ENCODE peak calls at places on chromosomes 1 and 21, in five cellular contexts. A is AG04450, D is BJ, M is adrenal gland, Y is AG09309. X is an unnamed sample.
A peak's percentile ranks its signal among the peaks of the same experiment; 100 is the strongest.

GRCh38 chr1:217393901-217394300 is 237.0 kb downstream of the GPATCH2 start:
- DNase-seq in A (no peak), D (no peak), M (no peak), Y (no peak), X (no peak)

GRCh38 chr1:56508523-56508983 is 70.8 kb downstream of the PLPP3 start:
- DNase-seq in A (no peak), D (no peak), M (peak; percentile 84), Y (peak; percentile 13), X (no peak)

GRCh38 chr1:52403566-52404115 is 582 bp downstream of the ORC1 start:
- DNase-seq in A (peak; percentile 33), D (no peak), M (peak; percentile 59), Y (peak; percentile 39), X (peak; percentile 33)

GRCh38 chr1:162087118-162087517 is 17.6 kb downstream of the NOS1AP start:
- DNase-seq in A (no peak), D (no peak), M (no peak), Y (no peak), X (no peak)

GRCh38 chr1:55071477-55071876 is 32.1 kb downstream of the PCSK9 start:
- DNase-seq in A (peak; percentile 27), D (no peak), M (no peak), Y (no peak), X (peak; percentile 39)

GRCh38 chr21:45304945-45305344 is 17.2 kb upstream of the POFUT2 start:
- DNase-seq in A (no peak), D (no peak), M (no peak), Y (no peak), X (no peak)

GRCh38 chr1:184626076-184627011 is 128.3 kb downstream of the EDEM3 start:
- DNase-seq in A (no peak), D (no peak), M (peak; percentile 81), Y (no peak), X (no peak)

GRCh38 chr1:79726321-79726720 is 719.8 kb upstream of the ADGRL4 start:
- DNase-seq in A (no peak), D (no peak), M (no peak), Y (no peak), X (peak; percentile 63)

GRCh38 chr1:32335951-32336867 is at the start of gene MARCKSL1:
- DNase-seq in A (no peak), D (no peak), M (peak; percentile 63), Y (no peak), X (no peak)

GRCh38 chr1:182200025-182200814 is 138.7 kb upstream of the ZNF648 start:
- DNase-seq in A (no peak), D (no peak), M (no peak), Y (no peak), X (no peak)

GRCh38 chr1:65791860-65792670 is 630 bp upstream of the PDE4B start:
- DNase-seq in A (no peak), D (no peak), M (no peak), Y (no peak), X (no peak)

GRCh38 chr1:182185822-182186756 is 124.6 kb upstream of the ZNF648 start:
- DNase-seq in A (no peak), D (peak; percentile 55), M (no peak), Y (peak; percentile 70), X (peak; percentile 96)

GRCh38 chr1:45304311-45305081 is 22.2 kb upstream of the HPDL start:
- DNase-seq in A (no peak), D (no peak), M (peak; percentile 57), Y (no peak), X (no peak)

GRCh38 chr1:240341365-240342250 is 249.9 kb downstream of the FMN2 start:
- DNase-seq in A (no peak), D (no peak), M (no peak), Y (no peak), X (no peak)

GRCh38 chr1:17662786-17663185 is 92.3 kb upstream of the ACTL8 start:
- DNase-seq in A (no peak), D (no peak), M (no peak), Y (no peak), X (no peak)

GRCh38 chr1:94821636-94822305 is 1.6 kb downstream of the SLC44A3 start:
- DNase-seq in A (no peak), D (no peak), M (no peak), Y (no peak), X (no peak)

GRCh38 chr1:7478797-7479499 is 292.1 kb upstream of the VAMP3 start:
- DNase-seq in A (peak; percentile 99), D (no peak), M (peak; percentile 64), Y (peak; percentile 59), X (no peak)

GRCh38 chr1:19644761-19645543 is 841 bp downstream of the NBL1 start:
- DNase-seq in A (no peak), D (no peak), M (no peak), Y (no peak), X (no peak)

GRCh38 chr1:158700552-158700951 is at the start of gene OR6K2:
- DNase-seq in A (no peak), D (no peak), M (no peak), Y (no peak), X (no peak)

GRCh38 chr1:96641292-96641691 is 80.3 kb upstream of the PTBP2 start:
- DNase-seq in A (no peak), D (no peak), M (no peak), Y (no peak), X (no peak)

GRCh38 chr1:213656482-213656881 is 331.3 kb upstream of the PROX1 start:
- DNase-seq in A (no peak), D (no peak), M (no peak), Y (no peak), X (no peak)

GRCh38 chr1:17409391-17409811 is 30.1 kb downstream of the RCC2 start:
- DNase-seq in A (no peak), D (no peak), M (no peak), Y (no peak), X (no peak)

GRCh38 chr1:172499636-172500141 is 33.3 kb upstream of the SUCO start:
- DNase-seq in A (no peak), D (no peak), M (peak; percentile 21), Y (no peak), X (no peak)

GRCh38 chr21:44926364-44927101 is 5.8 kb upstream of the ITGB2 start:
- DNase-seq in A (no peak), D (no peak), M (no peak), Y (peak; percentile 21), X (no peak)

GRCh38 chr1:10161541-10162290 is 48.7 kb upstream of the KIF1B start:
- DNase-seq in A (no peak), D (no peak), M (peak; percentile 36), Y (no peak), X (peak; percentile 4)

GRCh38 chr21:44950351-44950750 is 10.5 kb downstream of the SLX9 start:
- DNase-seq in A (no peak), D (no peak), M (no peak), Y (no peak), X (no peak)

GRCh38 chr1:67846538-67846937 is 13.3 kb upstream of the GNG12 start:
- DNase-seq in A (no peak), D (no peak), M (no peak), Y (no peak), X (no peak)

GRCh38 chr1:92096317-92096716 is 16.2 kb downstream of the BTBD8 start:
- DNase-seq in A (no peak), D (no peak), M (no peak), Y (no peak), X (no peak)

GRCh38 chr1:241749041-241749798 is 97.1 kb downstream of the WDR64 start:
- DNase-seq in A (no peak), D (peak; percentile 6), M (no peak), Y (peak; percentile 40), X (peak; percentile 22)

GRCh38 chr1:233614743-233615521 is 1.0 kb downstream of the KCNK1 start:
- DNase-seq in A (no peak), D (no peak), M (no peak), Y (no peak), X (no peak)

GRCh38 chr1:40630488-40631223 is 34.8 kb downstream of the RIMS3 start:
- DNase-seq in A (no peak), D (no peak), M (no peak), Y (no peak), X (no peak)

GRCh38 chr1:201361652-201362504 is 15.6 kb downstream of the TNNT2 start:
- DNase-seq in A (no peak), D (no peak), M (peak; percentile 21), Y (no peak), X (no peak)

GRCh38 chr1:211944733-211945500 is 90.4 kb downstream of the INTS7 start:
- DNase-seq in A (no peak), D (no peak), M (peak; percentile 64), Y (no peak), X (peak; percentile 34)
- TF ChIP-seq CTCF in A (peak; percentile 33), D (peak; percentile 49), M (peak; percentile 56), Y (peak; percentile 54), X (peak; percentile 86)

GRCh38 chr1:63318255-63319068 is 3.9 kb upstream of the FOXD3 start:
- DNase-seq in A (no peak), D (no peak), M (no peak), Y (no peak), X (no peak)
- H3K4me3 ChIP-seq in A (no peak overlapping the region), D (no peak overlapping the region), M (no peak overlapping the region), Y (no peak overlapping the region), X (no peak overlapping the region)

GRCh38 chr1:14113271-14113670 is 413.3 kb downstream of the PRDM2 start:
- DNase-seq in A (no peak), D (no peak), M (no peak), Y (no peak), X (no peak)

GRCh38 chr1:14111121-14111520 is 411.1 kb downstream of the PRDM2 start:
- DNase-seq in A (no peak), D (no peak), M (no peak), Y (no peak), X (no peak)

GRCh38 chr1:14112613-14113012 is 412.6 kb downstream of the PRDM2 start:
- DNase-seq in A (no peak), D (no peak), M (no peak), Y (no peak), X (no peak)

GRCh38 chr1:14115976-14116375 is 416.0 kb downstream of the PRDM2 start:
- DNase-seq in A (no peak), D (no peak), M (no peak), Y (no peak), X (no peak)

GRCh38 chr1:14113841-14114567 is 414.0 kb downstream of the PRDM2 start:
- DNase-seq in A (no peak), D (no peak), M (no peak), Y (peak; percentile 24), X (peak; percentile 61)
- TF ChIP-seq CTCF in A (no peak), D (peak; percentile 6), M (peak; percentile 43), Y (peak; percentile 89), X (peak; percentile 80)

DNA sequence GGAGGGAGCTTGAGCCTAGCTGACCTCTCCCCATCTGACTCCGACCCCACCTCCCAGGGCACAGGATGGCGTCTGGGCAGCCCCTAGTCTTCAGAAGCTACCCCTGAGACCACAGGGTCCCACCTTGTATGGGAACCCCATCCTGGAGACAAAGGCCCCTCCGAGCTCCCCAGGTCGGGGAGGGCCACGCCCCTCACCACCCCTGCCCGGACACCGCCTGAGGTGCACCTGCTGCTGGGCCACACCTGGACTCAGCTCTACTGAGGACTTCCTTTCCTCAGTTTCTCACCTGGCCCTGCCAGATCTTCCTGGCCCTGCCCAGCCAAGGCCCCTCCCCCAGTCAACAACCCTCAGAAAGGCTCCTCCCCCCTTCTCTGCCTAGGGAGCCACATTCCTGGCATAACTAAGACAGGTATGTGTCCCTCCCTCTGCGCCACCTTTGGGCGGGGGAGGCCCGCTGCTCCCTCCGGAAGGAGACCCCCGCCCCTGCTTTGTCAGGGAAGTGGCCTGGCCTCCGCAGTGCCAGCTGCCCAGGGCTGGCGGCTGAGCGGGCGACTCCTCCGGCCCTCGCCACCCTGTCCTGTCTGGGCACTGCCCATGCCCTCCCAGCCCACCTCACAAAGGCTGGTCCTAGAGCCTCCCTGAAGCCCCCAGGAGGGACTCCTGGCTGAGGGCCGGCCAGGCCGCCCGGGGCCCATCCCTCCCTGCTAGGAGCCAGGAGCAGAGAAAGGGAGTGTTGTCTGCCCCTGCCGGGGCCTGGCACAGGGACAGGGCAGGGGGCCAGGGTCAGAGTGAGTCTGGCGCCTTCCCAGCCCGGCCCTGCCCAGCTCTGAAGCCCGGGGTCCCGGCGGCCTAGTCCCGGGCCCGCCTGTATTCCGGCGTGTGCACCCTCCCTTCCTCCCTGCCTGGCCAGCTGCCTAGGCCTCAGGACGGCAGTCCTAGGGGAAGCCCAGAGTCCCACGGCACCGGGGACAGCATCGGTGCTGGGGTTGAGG is 4.8 kb downstream of the AGRN start:
- DNase-seq in A (no peak), D (no peak), M (no peak), Y (no peak), X (no peak)
- H3K4me3 ChIP-seq in A (no peak overlapping the region), D (no peak overlapping the region), M (no peak overlapping the region), Y (no peak overlapping the region), X (peak overlapping the region; percentile 11)

X was measured in astrocyte of the cerebellum.